ENCODE peak calls at places on chromosome 4, in eight cellular contexts. One of them, this sample, is unnamed.

GRCh38 chr4:88597970-88598369 is 5.7 kb downstream of the HERC3 start:
- DNase-seq in fibroblast of villous mesenchyme: no peak
- DNase-seq in HFF-Myc: no peak
- DNase-seq in nephron progenitor cell: no peak
- DNase-seq in progenitor cell of endocrine pancreas: no peak
- DNase-seq in heart left ventricle: no peak
- DNase-seq in endothelial cell: no peak
- DNase-seq in left lung: no peak
- DNase-seq in this sample: no peak

GRCh38 chr4:108045687-108046024 is 56.0 kb downstream of the HADH start:
- DNase-seq in heart left ventricle: peak
- DNase-seq in endothelial cell: no peak
- DNase-seq in fibroblast of villous mesenchyme: no peak
- DNase-seq in progenitor cell of endocrine pancreas: no peak
- DNase-seq in HFF-Myc: no peak
- DNase-seq in nephron progenitor cell: no peak
- DNase-seq in left lung: peak
- DNase-seq in this sample: no peak

GRCh38 chr4:122992111-122992510 is 69.7 kb upstream of the NUDT6 start:
- DNase-seq in heart left ventricle: no peak
- DNase-seq in endothelial cell: no peak
- DNase-seq in fibroblast of villous mesenchyme: no peak
- DNase-seq in left lung: no peak
- DNase-seq in progenitor cell of endocrine pancreas: no peak
- DNase-seq in nephron progenitor cell: no peak
- DNase-seq in HFF-Myc: no peak
- DNase-seq in this sample: no peak

GRCh38 chr4:175350246-175350645 is 432.1 kb downstream of the ADAM29 start:
- DNase-seq in fibroblast of villous mesenchyme: no peak
- DNase-seq in nephron progenitor cell: no peak
- DNase-seq in progenitor cell of endocrine pancreas: no peak
- DNase-seq in heart left ventricle: no peak
- DNase-seq in left lung: no peak
- DNase-seq in endothelial cell: no peak
- DNase-seq in HFF-Myc: no peak
- DNase-seq in this sample: no peak

GRCh38 chr4:22984390-22984789 is 291.7 kb downstream of the GBA3 start:
- DNase-seq in HFF-Myc: no peak
- DNase-seq in fibroblast of villous mesenchyme: no peak
- DNase-seq in nephron progenitor cell: no peak
- DNase-seq in heart left ventricle: no peak
- DNase-seq in progenitor cell of endocrine pancreas: no peak
- DNase-seq in left lung: no peak
- DNase-seq in endothelial cell: no peak
- DNase-seq in this sample: no peak

GRCh38 chr4:185119927-185120630 is 23.0 kb upstream of the SLC25A4 start:
- DNase-seq in nephron progenitor cell: no peak
- DNase-seq in heart left ventricle: no peak
- DNase-seq in HFF-Myc: no peak
- DNase-seq in progenitor cell of endocrine pancreas: no peak
- DNase-seq in fibroblast of villous mesenchyme: no peak
- DNase-seq in endothelial cell: no peak
- DNase-seq in left lung: no peak
- DNase-seq in this sample: no peak

GRCh38 chr4:130192787-130193186 is 1096.8 kb downstream of the C4orf33 start:
- DNase-seq in heart left ventricle: no peak
- DNase-seq in nephron progenitor cell: no peak
- DNase-seq in HFF-Myc: no peak
- DNase-seq in left lung: no peak
- DNase-seq in fibroblast of villous mesenchyme: no peak
- DNase-seq in progenitor cell of endocrine pancreas: no peak
- DNase-seq in endothelial cell: no peak
- DNase-seq in this sample: no peak

GRCh38 chr4:181685911-181686310 is 557.3 kb upstream of the TENM3 start:
- DNase-seq in left lung: no peak
- DNase-seq in fibroblast of villous mesenchyme: peak
- DNase-seq in endothelial cell: no peak
- DNase-seq in HFF-Myc: peak
- DNase-seq in progenitor cell of endocrine pancreas: no peak
- DNase-seq in nephron progenitor cell: no peak
- DNase-seq in heart left ventricle: no peak
- DNase-seq in this sample: no peak

GRCh38 chr4:79049840-79050520 is 110.7 kb upstream of the PAQR3 start:
- DNase-seq in fibroblast of villous mesenchyme: no peak
- DNase-seq in endothelial cell: no peak
- DNase-seq in heart left ventricle: no peak
- DNase-seq in HFF-Myc: no peak
- DNase-seq in nephron progenitor cell: no peak
- DNase-seq in left lung: no peak
- DNase-seq in progenitor cell of endocrine pancreas: no peak
- DNase-seq in this sample: no peak

GRCh38 chr4:89111833-89112563 is 665 bp downstream of the TIGD2 start:
- DNase-seq in left lung: peak
- DNase-seq in endothelial cell: peak
- DNase-seq in fibroblast of villous mesenchyme: peak
- DNase-seq in progenitor cell of endocrine pancreas: no peak
- DNase-seq in HFF-Myc: peak
- DNase-seq in nephron progenitor cell: no peak
- DNase-seq in heart left ventricle: no peak
- DNase-seq in this sample: no peak

GRCh38 chr4:47167391-47167790 is 136.0 kb downstream of the GABRB1 start:
- DNase-seq in endothelial cell: no peak
- DNase-seq in left lung: no peak
- DNase-seq in heart left ventricle: no peak
- DNase-seq in nephron progenitor cell: no peak
- DNase-seq in fibroblast of villous mesenchyme: no peak
- DNase-seq in HFF-Myc: no peak
- DNase-seq in progenitor cell of endocrine pancreas: no peak
- DNase-seq in this sample: no peak

GRCh38 chr4:152572417-152573086 is 36.7 kb upstream of the FBXW7 start:
- DNase-seq in nephron progenitor cell: no peak
- DNase-seq in left lung: no peak
- DNase-seq in heart left ventricle: no peak
- DNase-seq in endothelial cell: no peak
- DNase-seq in HFF-Myc: no peak
- DNase-seq in fibroblast of villous mesenchyme: peak
- DNase-seq in progenitor cell of endocrine pancreas: no peak
- DNase-seq in this sample: no peak

GRCh38 chr4:149676076-149676475 is 139.6 kb downstream of the IQCM start:
- DNase-seq in fibroblast of villous mesenchyme: no peak
- DNase-seq in left lung: no peak
- DNase-seq in progenitor cell of endocrine pancreas: no peak
- DNase-seq in heart left ventricle: no peak
- DNase-seq in endothelial cell: no peak
- DNase-seq in nephron progenitor cell: no peak
- DNase-seq in HFF-Myc: no peak
- DNase-seq in this sample: no peak

GRCh38 chr4:76780781-76781697 is 116.9 kb downstream of the SOWAHB start:
- DNase-seq in left lung: no peak
- DNase-seq in progenitor cell of endocrine pancreas: no peak
- DNase-seq in endothelial cell: no peak
- DNase-seq in nephron progenitor cell: no peak
- DNase-seq in HFF-Myc: no peak
- DNase-seq in heart left ventricle: no peak
- DNase-seq in fibroblast of villous mesenchyme: peak
- DNase-seq in this sample: no peak

GRCh38 chr4:55173580-55173979 is 48.2 kb upstream of the KDR start:
- DNase-seq in endothelial cell: no peak
- DNase-seq in HFF-Myc: no peak
- DNase-seq in heart left ventricle: no peak
- DNase-seq in fibroblast of villous mesenchyme: peak
- DNase-seq in progenitor cell of endocrine pancreas: no peak
- DNase-seq in left lung: no peak
- DNase-seq in nephron progenitor cell: no peak
- DNase-seq in this sample: no peak

GRCh38 chr4:39719804-39720580 is 22.1 kb downstream of the UBE2K start:
- DNase-seq in endothelial cell: no peak
- DNase-seq in fibroblast of villous mesenchyme: no peak
- DNase-seq in progenitor cell of endocrine pancreas: no peak
- DNase-seq in left lung: no peak
- DNase-seq in heart left ventricle: no peak
- DNase-seq in HFF-Myc: no peak
- DNase-seq in nephron progenitor cell: no peak
- DNase-seq in this sample: no peak

GRCh38 chr4:94848326-94848725 is 90.6 kb downstream of the BMPR1B start:
- DNase-seq in progenitor cell of endocrine pancreas: no peak
- DNase-seq in nephron progenitor cell: no peak
- DNase-seq in endothelial cell: no peak
- DNase-seq in fibroblast of villous mesenchyme: no peak
- DNase-seq in HFF-Myc: no peak
- DNase-seq in heart left ventricle: no peak
- DNase-seq in left lung: no peak
- DNase-seq in this sample: no peak

GRCh38 chr4:6071959-6072720 is 53.9 kb upstream of the C4orf50 start:
- DNase-seq in HFF-Myc: no peak
- DNase-seq in left lung: peak
- DNase-seq in endothelial cell: no peak
- DNase-seq in heart left ventricle: peak
- DNase-seq in progenitor cell of endocrine pancreas: no peak
- DNase-seq in fibroblast of villous mesenchyme: no peak
- DNase-seq in nephron progenitor cell: no peak
- DNase-seq in this sample: peak

GRCh38 chr4:41656572-41657301 is 91.8 kb downstream of the PHOX2B start:
- DNase-seq in heart left ventricle: peak
- DNase-seq in left lung: no peak
- DNase-seq in nephron progenitor cell: no peak
- DNase-seq in fibroblast of villous mesenchyme: no peak
- DNase-seq in HFF-Myc: no peak
- DNase-seq in progenitor cell of endocrine pancreas: no peak
- DNase-seq in endothelial cell: no peak
- DNase-seq in this sample: no peak

GRCh38 chr4:18736551-18736950 is 715.0 kb upstream of the LCORL start:
- DNase-seq in left lung: no peak
- DNase-seq in heart left ventricle: no peak
- DNase-seq in HFF-Myc: no peak
- DNase-seq in nephron progenitor cell: no peak
- DNase-seq in fibroblast of villous mesenchyme: no peak
- DNase-seq in progenitor cell of endocrine pancreas: no peak
- DNase-seq in endothelial cell: no peak
- DNase-seq in this sample: no peak

GRCh38 chr4:18735740-18736288 is 714.3 kb upstream of the LCORL start:
- DNase-seq in nephron progenitor cell: no peak
- DNase-seq in heart left ventricle: no peak
- DNase-seq in fibroblast of villous mesenchyme: no peak
- DNase-seq in left lung: no peak
- DNase-seq in endothelial cell: no peak
- DNase-seq in progenitor cell of endocrine pancreas: no peak
- DNase-seq in HFF-Myc: no peak
- DNase-seq in this sample: no peak

GRCh38 chr4:18733956-18734872 is 712.7 kb upstream of the LCORL start:
- DNase-seq in HFF-Myc: no peak
- DNase-seq in fibroblast of villous mesenchyme: no peak
- DNase-seq in heart left ventricle: peak
- DNase-seq in endothelial cell: no peak
- DNase-seq in nephron progenitor cell: no peak
- DNase-seq in left lung: no peak
- DNase-seq in progenitor cell of endocrine pancreas: no peak
- DNase-seq in this sample: peak
- TF ChIP-seq CTCF in HFF-Myc: no peak
- TF ChIP-seq CTCF in fibroblast of villous mesenchyme: no peak
- TF ChIP-seq CTCF in heart left ventricle: no peak
- TF ChIP-seq CTCF in endothelial cell: no peak
- TF ChIP-seq CTCF in nephron progenitor cell: no peak
- TF ChIP-seq CTCF in left lung: no peak
- TF ChIP-seq CTCF in progenitor cell of endocrine pancreas: no peak
- TF ChIP-seq CTCF in this sample: no peak

GRCh38 chr4:83139514-83140156 is 25.1 kb upstream of the PLAC8 start:
- DNase-seq in heart left ventricle: no peak
- DNase-seq in HFF-Myc: no peak
- DNase-seq in nephron progenitor cell: no peak
- DNase-seq in fibroblast of villous mesenchyme: no peak
- DNase-seq in left lung: no peak
- DNase-seq in endothelial cell: no peak
- DNase-seq in progenitor cell of endocrine pancreas: no peak
- DNase-seq in this sample: no peak
- TF ChIP-seq CTCF in heart left ventricle: no peak
- TF ChIP-seq CTCF in HFF-Myc: no peak
- TF ChIP-seq CTCF in nephron progenitor cell: no peak
- TF ChIP-seq CTCF in fibroblast of villous mesenchyme: no peak
- TF ChIP-seq CTCF in left lung: no peak
- TF ChIP-seq CTCF in endothelial cell: no peak
- TF ChIP-seq CTCF in progenitor cell of endocrine pancreas: no peak
- TF ChIP-seq CTCF in this sample: no peak

DNA sequence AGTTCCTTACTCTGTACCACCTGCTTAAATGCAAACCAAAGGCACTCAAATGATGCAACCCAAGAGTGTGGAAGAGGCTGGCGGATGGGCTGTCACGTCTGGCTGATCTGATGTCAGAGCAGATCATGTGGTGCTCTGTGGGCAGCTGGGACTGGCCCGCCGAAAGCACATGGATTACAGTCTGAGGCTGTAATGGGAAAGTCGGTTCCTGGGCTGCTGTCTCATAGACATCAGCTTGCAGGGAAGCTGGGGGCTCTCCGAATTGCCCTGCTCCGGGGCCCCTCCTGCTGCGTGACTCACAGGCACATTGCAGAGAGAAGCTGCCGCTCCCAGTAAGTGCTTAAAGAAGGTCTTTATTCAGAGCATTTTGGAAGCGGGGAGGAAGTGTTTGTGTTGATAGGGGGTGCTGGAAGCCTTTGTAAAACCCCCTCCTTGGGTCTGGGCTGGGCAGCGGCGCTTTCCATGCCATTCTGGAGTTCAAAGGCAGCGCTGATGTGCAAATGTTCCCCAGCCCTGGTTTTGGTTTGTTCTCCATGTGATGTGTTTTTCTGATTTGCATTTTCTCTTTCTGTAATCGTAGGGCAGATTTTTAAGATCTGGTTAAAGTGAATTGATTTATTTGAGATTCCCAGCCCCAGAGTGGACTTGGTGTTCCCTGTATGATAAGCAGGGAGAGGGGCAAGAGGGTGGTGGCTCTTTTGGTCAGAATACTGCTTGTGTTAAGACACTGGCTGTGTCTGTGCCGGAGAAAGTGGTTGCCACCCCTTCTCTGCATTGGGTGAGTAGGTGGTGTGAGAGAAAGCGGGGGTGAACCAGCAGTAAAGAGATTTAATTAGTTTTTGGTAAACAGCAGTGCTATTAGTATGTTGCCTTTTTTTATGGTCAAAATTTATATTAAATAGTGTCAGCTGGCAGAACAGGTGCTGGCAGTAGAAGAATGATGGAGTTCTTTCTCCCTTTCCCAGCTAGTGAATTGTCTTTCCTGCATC is 181.3 kb downstream of the LARP7 start:
- DNase-seq in left lung: peak
- DNase-seq in HFF-Myc: peak
- DNase-seq in nephron progenitor cell: peak
- DNase-seq in heart left ventricle: peak
- DNase-seq in endothelial cell: peak
- DNase-seq in fibroblast of villous mesenchyme: peak
- DNase-seq in progenitor cell of endocrine pancreas: no peak
- DNase-seq in this sample: peak
- TF ChIP-seq CTCF in left lung: no peak
- TF ChIP-seq CTCF in HFF-Myc: no peak
- TF ChIP-seq CTCF in nephron progenitor cell: no peak
- TF ChIP-seq CTCF in heart left ventricle: no peak
- TF ChIP-seq CTCF in endothelial cell: no peak
- TF ChIP-seq CTCF in fibroblast of villous mesenchyme: no peak
- TF ChIP-seq CTCF in progenitor cell of endocrine pancreas: no peak
- TF ChIP-seq CTCF in this sample: no peak

GRCh38 chr4:31518796-31519250 is 798.7 kb downstream of the PCDH7 start:
- DNase-seq in fibroblast of villous mesenchyme: peak
- DNase-seq in heart left ventricle: no peak
- DNase-seq in nephron progenitor cell: no peak
- DNase-seq in progenitor cell of endocrine pancreas: no peak
- DNase-seq in endothelial cell: no peak
- DNase-seq in left lung: no peak
- DNase-seq in HFF-Myc: no peak
- DNase-seq in this sample: no peak

GRCh38 chr4:31516520-31516919 is 796.4 kb downstream of the PCDH7 start:
- DNase-seq in heart left ventricle: no peak
- DNase-seq in endothelial cell: no peak
- DNase-seq in progenitor cell of endocrine pancreas: no peak
- DNase-seq in HFF-Myc: no peak
- DNase-seq in left lung: no peak
- DNase-seq in nephron progenitor cell: no peak
- DNase-seq in fibroblast of villous mesenchyme: no peak
- DNase-seq in this sample: no peak
- TF ChIP-seq CTCF in heart left ventricle: no peak
- TF ChIP-seq CTCF in endothelial cell: no peak
- TF ChIP-seq CTCF in progenitor cell of endocrine pancreas: no peak
- TF ChIP-seq CTCF in HFF-Myc: no peak
- TF ChIP-seq CTCF in left lung: no peak
- TF ChIP-seq CTCF in nephron progenitor cell: no peak
- TF ChIP-seq CTCF in fibroblast of villous mesenchyme: no peak
- TF ChIP-seq CTCF in this sample: no peak

This sample was measured in BE2C.